ENCODE peak calls at places on chromosomes 1 and 21, in seven cellular contexts. K is GM13977, N is pancreas, Y is fibroblast of mammary gland, F is tibial artery, D is transverse colon, E is stomach. W is an unnamed sample.

GRCh38 chr1:207282049-207282448 is 39.4 kb upstream of the CD55 start:
- DNase-seq in K (no peak), N (no peak), Y (peak), F (no peak), D (no peak), E (no peak), W (no peak)

GRCh38 chr1:22789356-22789994 is 78.8 kb downstream of the EPHB2 start:
- DNase-seq in K (no peak), N (no peak), Y (no peak), F (no peak), D (no peak), E (no peak), W (no peak)

GRCh38 chr21:21921410-21922232 is 923.4 kb downstream of the NCAM2 start:
- DNase-seq in K (no peak), N (no peak), Y (peak), F (no peak), D (no peak), E (no peak), W (no peak)

GRCh38 chr1:217747156-217747769 is 116.1 kb downstream of the SPATA17 start:
- DNase-seq in K (peak), N (no peak), Y (peak), F (no peak), D (no peak), E (no peak), W (peak)

GRCh38 chr1:3789421-3790300 is 6.6 kb downstream of the LRRC47 start:
- DNase-seq in K (no peak), N (peak), Y (no peak), F (no peak), D (no peak), E (no peak), W (no peak)

GRCh38 chr1:208437416-208437815 is 193.2 kb upstream of the PLXNA2 start:
- DNase-seq in K (no peak), N (no peak), Y (peak), F (no peak), D (no peak), E (no peak), W (no peak)

GRCh38 chr1:39317910-39318633 is 113.6 kb downstream of the MACF1 start:
- DNase-seq in K (no peak), N (no peak), Y (no peak), F (no peak), D (peak), E (no peak), W (no peak)

GRCh38 chr1:2194898-2195673 is 514 bp upstream of the FAAP20 start:
- DNase-seq in K (peak), N (peak), Y (peak), F (peak), D (peak), E (peak), W (peak)

GRCh38 chr1:71667224-71667623 is 586.4 kb upstream of the ZRANB2 start:
- DNase-seq in K (no peak), N (no peak), Y (peak), F (no peak), D (no peak), E (no peak), W (no peak)

GRCh38 chr1:3968851-3969250 is 68.8 kb upstream of the C1orf174 start:
- DNase-seq in K (no peak), N (no peak), Y (no peak), F (no peak), D (no peak), E (no peak), W (no peak)

GRCh38 chr1:68120136-68120791 is 69.8 kb upstream of the DIRAS3 start:
- DNase-seq in K (peak), N (no peak), Y (peak), F (peak), D (peak), E (peak), W (peak)

GRCh38 chr1:200262326-200262965 is 147.4 kb downstream of the ZNF281 start:
- DNase-seq in K (peak), N (no peak), Y (no peak), F (no peak), D (no peak), E (no peak), W (peak)

GRCh38 chr1:33470495-33471012 is 1.9 kb upstream of the ZSCAN20 start:
- DNase-seq in K (peak), N (peak), Y (peak), F (peak), D (peak), E (peak), W (peak)

GRCh38 chr1:86502721-86503430 is 34.1 kb downstream of the CLCA1 start:
- DNase-seq in K (no peak), N (no peak), Y (no peak), F (no peak), D (peak), E (no peak), W (no peak)

GRCh38 chr1:16971330-16972209 is 8.8 kb downstream of the MFAP2 start:
- DNase-seq in K (no peak), N (no peak), Y (peak), F (peak), D (no peak), E (no peak), W (no peak)

GRCh38 chr1:187943606-187944403 is 1115.1 kb downstream of the PLA2G4A start:
- DNase-seq in K (no peak), N (no peak), Y (no peak), F (no peak), D (no peak), E (no peak), W (no peak)

GRCh38 chr1:41450747-41451285 is 33.7 kb downstream of the EDN2 start:
- DNase-seq in K (no peak), N (no peak), Y (no peak), F (no peak), D (no peak), E (no peak), W (no peak)

GRCh38 chr1:64060611-64061302 is 142.7 kb upstream of the UBE2U start:
- DNase-seq in K (no peak), N (no peak), Y (peak), F (no peak), D (no peak), E (no peak), W (no peak)

GRCh38 chr1:244712669-244713068 is 59.7 kb downstream of the DESI2 start:
- DNase-seq in K (no peak), N (no peak), Y (no peak), F (no peak), D (no peak), E (no peak), W (no peak)

GRCh38 chr21:14949603-14950002 is 115.2 kb downstream of the NRIP1 start:
- DNase-seq in K (no peak), N (no peak), Y (no peak), F (no peak), D (no peak), E (no peak), W (no peak)

GRCh38 chr1:25898223-25899015 is 7.8 kb downstream of the STMN1 start:
- DNase-seq in K (no peak), N (no peak), Y (no peak), F (no peak), D (no peak), E (no peak), W (no peak)

GRCh38 chr1:55646181-55646580 is 431.0 kb upstream of the USP24 start:
- DNase-seq in K (no peak), N (no peak), Y (no peak), F (no peak), D (no peak), E (no peak), W (no peak)

GRCh38 chr1:112527266-112528010 is 18.7 kb downstream of the WNT2B start:
- DNase-seq in K (no peak), N (no peak), Y (peak), F (no peak), D (no peak), E (no peak), W (no peak)

GRCh38 chr1:156961709-156962108 is 41.3 kb downstream of the LRRC71 start:
- DNase-seq in K (no peak), N (no peak), Y (no peak), F (no peak), D (no peak), E (no peak), W (no peak)

DNA sequence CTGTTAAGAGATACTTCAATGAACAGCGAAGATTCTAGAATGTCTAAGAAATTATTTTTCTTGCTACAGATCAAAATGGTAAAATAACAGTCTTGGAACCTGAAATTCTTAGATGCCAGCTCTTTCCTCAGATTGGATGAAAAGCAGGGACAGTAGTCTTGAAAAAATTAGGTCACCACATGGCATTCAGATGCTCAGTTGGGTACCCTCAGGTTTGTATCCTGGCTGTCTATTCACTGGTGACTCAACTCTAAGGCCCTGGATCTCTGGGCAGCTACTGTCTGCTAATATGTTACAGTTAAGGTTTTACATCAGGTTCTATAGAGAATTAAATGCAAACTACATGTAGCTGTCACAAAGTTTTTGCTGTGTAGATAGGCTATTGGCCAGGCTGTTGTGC is 528.9 kb upstream of the ADAMTS5 start:
- DNase-seq in K (no peak), N (no peak), Y (no peak), F (no peak), D (no peak), E (no peak), W (no peak)
- TF ChIP-seq CTCF in K (no peak), N (no peak), Y (no peak), F (no peak), D (no peak), E (no peak), W (no peak)

GRCh38 chr1:910881-911721 is 12.6 kb upstream of the SAMD11 start:
- DNase-seq in K (no peak), N (peak), Y (peak), F (no peak), D (peak), E (peak), W (no peak)

GRCh38 chr1:913491-914252 is 10.1 kb upstream of the SAMD11 start:
- DNase-seq in K (no peak), N (peak), Y (no peak), F (peak), D (no peak), E (peak), W (no peak)

GRCh38 chr1:911875-912739 is 11.6 kb upstream of the SAMD11 start:
- DNase-seq in K (no peak), N (no peak), Y (no peak), F (no peak), D (no peak), E (no peak), W (no peak)

GRCh38 chr1:914253-914890 is 9.4 kb upstream of the SAMD11 start:
- DNase-seq in K (no peak), N (peak), Y (no peak), F (peak), D (no peak), E (no peak), W (no peak)

GRCh38 chr1:912740-913301 is 10.9 kb upstream of the SAMD11 start:
- DNase-seq in K (no peak), N (peak), Y (peak), F (peak), D (peak), E (no peak), W (no peak)
- TF ChIP-seq CTCF in K (no peak), N (no peak), Y (peak), F (no peak), D (peak), E (no peak), W (no peak)

GRCh38 chr1:114585221-114585620 is 3.8 kb upstream of the BCAS2 start:
- DNase-seq in K (no peak), N (no peak), Y (peak), F (no peak), D (no peak), E (no peak), W (no peak)

GRCh38 chr1:114587203-114587991 is 6.0 kb upstream of the BCAS2 start:
- DNase-seq in K (no peak), N (no peak), Y (no peak), F (no peak), D (no peak), E (no peak), W (no peak)

GRCh38 chr1:114586513-114587047 is 5.2 kb upstream of the BCAS2 start:
- DNase-seq in K (no peak), N (no peak), Y (no peak), F (no peak), D (no peak), E (no peak), W (no peak)

GRCh38 chr1:114581335-114582287 is at the start of gene BCAS2:
- DNase-seq in K (peak), N (peak), Y (peak), F (peak), D (peak), E (peak), W (peak)
- TF ChIP-seq CTCF in K (no peak), N (no peak), Y (no peak), F (no peak), D (no peak), E (no peak), W (no peak)

GRCh38 chr1:91500756-91501526 is at the start of gene CDC7:
- DNase-seq in K (peak), N (peak), Y (peak), F (peak), D (peak), E (peak), W (peak)
- TF ChIP-seq CTCF in K (no peak), N (no peak), Y (peak), F (no peak), D (peak), E (no peak), W (peak)

GRCh38 chr1:231322880-231323530 is 14.6 kb downstream of the EXOC8 start:
- DNase-seq in K (no peak), N (no peak), Y (no peak), F (no peak), D (no peak), E (no peak), W (no peak)
- TF ChIP-seq CTCF in K (no peak), N (no peak), Y (no peak), F (no peak), D (no peak), E (no peak), W (no peak)

DNA sequence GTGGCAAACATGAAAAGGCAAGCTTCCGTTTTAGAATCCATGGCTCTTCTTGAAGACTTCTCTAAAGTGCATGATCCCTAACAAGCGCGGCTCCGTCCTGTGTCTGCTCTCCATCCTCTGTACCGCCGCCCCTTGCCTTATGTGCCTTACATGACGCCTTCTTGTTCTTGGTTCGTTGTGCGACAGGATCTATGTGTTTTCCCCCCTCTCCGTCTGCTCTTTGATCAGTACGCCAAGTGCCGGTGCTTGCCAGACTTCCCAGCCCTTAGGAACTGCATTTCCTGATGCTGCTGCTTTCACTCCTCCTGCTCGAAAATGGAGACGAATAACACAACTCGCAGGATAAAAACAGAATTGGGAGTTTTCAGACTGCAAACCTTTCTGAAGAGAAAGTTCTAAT is 13.1 kb downstream of the NDUFV3 start:
- DNase-seq in K (no peak), N (no peak), Y (no peak), F (no peak), D (no peak), E (no peak), W (no peak)
- TF ChIP-seq CTCF in K (no peak), N (no peak), Y (no peak), F (no peak), D (no peak), E (no peak), W (no peak)

DNA sequence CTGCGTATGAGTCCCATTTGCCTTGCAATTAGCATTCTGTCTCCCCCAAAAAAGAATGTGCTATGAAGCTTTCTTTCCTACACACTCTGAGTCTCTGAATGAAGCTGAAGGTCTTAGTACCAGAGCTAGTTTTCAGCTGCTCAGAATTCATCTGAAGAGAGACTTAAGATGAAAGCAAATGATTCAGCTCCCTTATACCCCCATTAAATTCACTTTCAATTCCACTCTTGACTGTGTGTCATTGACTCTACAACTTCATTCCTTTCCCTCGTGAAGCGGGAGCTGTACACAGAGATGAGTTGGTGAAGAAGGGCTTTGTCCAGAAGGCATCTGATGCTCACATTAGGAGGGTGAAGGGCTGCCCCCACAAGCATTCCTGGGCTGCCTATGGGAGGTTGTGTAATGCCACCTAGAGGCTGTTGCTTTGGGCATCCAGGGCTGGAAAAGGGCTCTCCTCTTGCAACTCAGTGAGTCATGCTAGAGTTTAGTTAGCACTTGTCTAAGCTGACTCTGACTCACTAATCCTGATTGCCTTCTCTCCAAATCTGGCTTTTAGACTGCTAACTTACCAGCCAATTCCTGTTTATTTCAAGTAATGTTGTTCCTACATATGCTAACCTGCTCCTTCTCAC is 1.8 kb downstream of the SPRR1B start:
- DNase-seq in K (peak), N (no peak), Y (peak), F (no peak), D (no peak), E (no peak), W (no peak)
- TF ChIP-seq CTCF in K (peak), N (no peak), Y (peak), F (no peak), D (no peak), E (no peak), W (no peak)

GRCh38 chr1:119688810-119689209 is 22.9 kb upstream of the PHGDH start:
- DNase-seq in K (no peak), N (no peak), Y (no peak), F (no peak), D (no peak), E (no peak), W (no peak)
- TF ChIP-seq CTCF in K (no peak), N (no peak), Y (no peak), F (no peak), D (no peak), E (no peak), W (no peak)

GRCh38 chr21:39690454-39690853 is 54.5 kb upstream of the IGSF5 start:
- DNase-seq in K (no peak), N (no peak), Y (no peak), F (no peak), D (no peak), E (no peak), W (no peak)
- TF ChIP-seq CTCF in K (no peak), N (no peak), Y (no peak), F (no peak), D (no peak), E (no peak), W (no peak)

GRCh38 chr1:66493731-66494130 is 40.2 kb upstream of the SGIP1 start:
- DNase-seq in K (no peak), N (no peak), Y (peak), F (no peak), D (no peak), E (no peak), W (no peak)

GRCh38 chr1:66490817-66491216 is 43.1 kb upstream of the SGIP1 start:
- DNase-seq in K (no peak), N (no peak), Y (no peak), F (no peak), D (no peak), E (no peak), W (no peak)

GRCh38 chr1:66489972-66490601 is 43.9 kb upstream of the SGIP1 start:
- DNase-seq in K (no peak), N (no peak), Y (no peak), F (no peak), D (no peak), E (no peak), W (no peak)

GRCh38 chr1:66494488-66494887 is 39.5 kb upstream of the SGIP1 start:
- DNase-seq in K (no peak), N (no peak), Y (no peak), F (no peak), D (no peak), E (no peak), W (no peak)

GRCh38 chr1:66492424-66492823 is 41.5 kb upstream of the SGIP1 start:
- DNase-seq in K (no peak), N (no peak), Y (no peak), F (no peak), D (no peak), E (no peak), W (no peak)
- TF ChIP-seq CTCF in K (no peak), N (no peak), Y (no peak), F (no peak), D (no peak), E (no peak), W (no peak)

W was measured in GM20000.